ENCODE peak calls at places on chromosomes 1 and 21, in four cellular contexts. V is psoas muscle, O is SJSA1, Z is adrenal gland. U is an unnamed sample.

GRCh38 chr1:6248798-6249731 is 5.1 kb downstream of the HES3 start:
- DNase-seq in Z (no peak), V (peak; percentile 69), O (no peak), U (no peak)

GRCh38 chr1:235624751-235625192 is 24.8 kb downstream of the GNG4 start:
- DNase-seq in Z (no peak), V (no peak), O (no peak), U (no peak)

GRCh38 chr1:222314839-222315238 is 233.1 kb downstream of the HHIPL2 start:
- DNase-seq in Z (no peak), O (no peak), V (no peak), U (no peak)

GRCh38 chr21:24023936-24024335 is 1583.3 kb downstream of the MRPL39 start:
- DNase-seq in V (no peak), O (no peak), Z (no peak), U (no peak)

GRCh38 chr1:206000641-206001339 is 2.4 kb downstream of the RAB7B start:
- DNase-seq in V (no peak), Z (no peak), O (peak; percentile 38), U (no peak)

GRCh38 chr21:44509539-44509938 is 30.5 kb downstream of the KRTAP10-1 start:
- DNase-seq in O (no peak), Z (no peak), V (no peak), U (peak; percentile 79)

GRCh38 chr1:201490708-201491131 is 16.2 kb downstream of the CSRP1 start:
- DNase-seq in O (no peak), Z (no peak), V (no peak), U (no peak)

GRCh38 chr21:38944903-38945302 is 139.2 kb downstream of the ETS2 start:
- DNase-seq in V (no peak), Z (no peak), O (no peak), U (no peak)

GRCh38 chr1:223709598-223709997 is 2.7 kb upstream of the CAPN2 start:
- DNase-seq in O (no peak), Z (no peak), V (no peak), U (no peak)

GRCh38 chr1:242146640-242147039 is 147.7 kb upstream of the MAP1LC3C start:
- DNase-seq in Z (no peak), V (no peak), O (no peak), U (no peak)

GRCh38 chr1:10980841-10981727 is 31.4 kb upstream of the TARDBP start:
- DNase-seq in V (peak; percentile 73), Z (peak; percentile 34), O (no peak), U (no peak)

GRCh38 chr1:111754964-111755320 is 759 bp upstream of the DDX20 start:
- DNase-seq in V (peak; percentile 73), O (no peak), Z (no peak), U (no peak)

GRCh38 chr1:201594575-201595245 is 55.8 kb downstream of the NAV1 start:
- DNase-seq in Z (no peak), V (no peak), O (no peak), U (no peak)

GRCh38 chr21:46111857-46112730 is 14.2 kb downstream of the COL6A2 start:
- DNase-seq in V (peak; percentile 49), O (peak; percentile 41), Z (peak; percentile 13), U (no peak)

DNA sequence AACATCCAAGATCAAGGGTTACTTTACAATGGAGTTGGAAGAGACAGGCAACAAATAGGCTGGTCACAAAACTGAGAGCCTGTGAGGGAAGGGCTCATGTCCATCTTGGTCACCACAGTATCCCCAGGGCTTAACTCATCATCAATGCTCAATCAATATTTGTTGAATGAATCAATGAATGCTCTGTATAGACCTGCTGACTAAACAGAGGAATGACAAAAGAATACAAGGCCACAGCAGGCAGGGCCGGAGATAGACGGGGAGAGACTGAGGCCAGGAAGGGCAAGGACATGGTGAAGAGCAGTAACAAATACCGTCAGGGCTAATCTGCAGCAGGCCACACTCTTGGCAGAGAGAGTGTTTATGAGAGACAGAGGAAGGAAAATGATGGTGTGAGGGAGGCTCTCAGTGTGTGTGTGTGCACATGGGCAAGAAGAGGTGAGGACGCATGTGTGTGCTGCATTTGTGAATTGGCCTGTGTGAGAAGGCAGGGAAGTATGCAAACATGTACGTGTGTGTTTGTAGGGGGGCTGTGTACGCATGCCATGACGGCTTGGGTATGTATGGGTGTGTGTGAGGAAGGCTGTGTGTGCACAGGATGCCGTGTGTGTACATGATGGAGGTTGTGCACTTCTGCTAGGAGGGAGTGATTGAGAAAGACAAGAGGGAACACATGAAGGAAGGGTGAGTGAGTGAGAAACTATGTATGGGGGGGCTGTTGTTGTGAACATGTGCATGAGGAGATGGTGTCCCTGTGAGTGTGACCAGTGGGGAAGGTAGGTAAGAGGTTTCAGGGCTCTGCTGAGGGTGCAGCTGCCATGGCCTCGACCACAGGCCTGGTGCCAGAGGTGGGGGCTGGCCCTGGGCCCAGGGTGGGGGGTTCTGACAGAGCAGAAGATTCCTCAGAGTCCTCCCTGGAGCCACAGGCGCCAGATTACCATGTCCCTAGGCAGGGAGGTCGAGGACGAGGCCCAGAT is 15.4 kb downstream of the AHDC1 start:
- DNase-seq in O (no peak), V (no peak), Z (peak; percentile 81), U (no peak)
- H3K27ac ChIP-seq in O (no peak overlapping the region), V (peak overlapping the region; percentile 62), Z (peak overlapping the region; percentile 85), U (peak overlapping the region; percentile 37)

DNA sequence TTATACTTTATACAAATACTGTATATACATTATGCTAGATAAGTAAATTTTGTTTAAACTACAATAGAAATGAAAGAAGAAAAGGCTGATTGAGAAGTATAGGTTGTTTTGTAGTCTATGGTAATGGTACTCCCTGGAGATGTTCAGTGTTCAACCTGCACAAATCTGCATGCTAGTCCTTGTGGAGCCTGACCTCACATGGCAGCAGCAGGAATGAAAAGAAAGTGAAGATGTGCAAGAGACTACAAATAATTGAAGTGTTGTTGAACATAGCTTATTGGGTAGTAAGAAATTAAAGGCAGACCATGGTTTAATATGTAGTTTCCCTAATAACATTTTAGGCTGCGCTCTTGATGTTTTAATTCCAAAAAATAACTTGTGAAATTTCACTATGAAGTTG is 201.2 kb downstream of the TGFB2 start:
- DNase-seq in O (no peak), Z (no peak), V (no peak), U (no peak)
- H3K36me3 ChIP-seq in O (no peaks in the 10 kb centered on the region), Z (no peaks in the 10 kb centered on the region), V (no peaks in the 10 kb centered on the region), U (no peaks in the 10 kb centered on the region)

GRCh38 chr1:46456411-46456963 is 33.1 kb upstream of the DMBX1 start:
- DNase-seq in V (no peak), Z (no peak), O (no peak), U (no peak)

GRCh38 chr1:46458190-46458589 is 31.4 kb upstream of the DMBX1 start:
- DNase-seq in Z (no peak), O (no peak), V (peak; percentile 8), U (no peak)

GRCh38 chr1:46455951-46456350 is 33.7 kb upstream of the DMBX1 start:
- DNase-seq in Z (no peak), O (no peak), V (no peak), U (no peak)

GRCh38 chr1:46458846-46459245 is 30.8 kb upstream of the DMBX1 start:
- DNase-seq in O (no peak), Z (no peak), V (peak; percentile 8), U (no peak)

GRCh38 chr1:46457178-46457577 is 32.5 kb upstream of the DMBX1 start:
- DNase-seq in Z (no peak), V (no peak), O (no peak), U (no peak)
- H3K4me1 ChIP-seq in Z (no peaks in the 10 kb centered on the region), V (no peaks in the 10 kb centered on the region), O (peaks cover 8% of the 10 kb centered on the region), U (no peaks in the 10 kb centered on the region)

GRCh38 chr1:207056673-207057072 is 3.6 kb downstream of the PFKFB2 start:
- DNase-seq in O (no peak), V (no peak), Z (no peak), U (no peak)

GRCh38 chr1:207058878-207059867 is 6.1 kb downstream of the PFKFB2 start:
- DNase-seq in O (no peak), V (no peak), Z (no peak), U (no peak)

GRCh38 chr1:207060596-207060995 is 7.5 kb downstream of the PFKFB2 start:
- DNase-seq in V (no peak), Z (no peak), O (no peak), U (no peak)

GRCh38 chr1:207059881-207060280 is 6.8 kb downstream of the PFKFB2 start:
- DNase-seq in V (no peak), Z (no peak), O (no peak), U (no peak)

GRCh38 chr1:207058252-207058651 is 5.2 kb downstream of the PFKFB2 start:
- DNase-seq in O (no peak), Z (no peak), V (no peak), U (no peak)
- H3K27ac ChIP-seq in O (no peak overlapping the region), Z (no peak overlapping the region), V (peak overlapping the region; percentile 84), U (no peak overlapping the region)

GRCh38 chr1:228245111-228245510 is 37.3 kb downstream of the OBSCN start:
- DNase-seq in O (no peak), V (no peak), Z (no peak), U (no peak)

GRCh38 chr1:228242313-228242864 is 34.5 kb downstream of the OBSCN start:
- DNase-seq in O (no peak), V (no peak), Z (no peak), U (no peak)

GRCh38 chr1:228243093-228243492 is 35.2 kb downstream of the OBSCN start:
- DNase-seq in Z (no peak), V (no peak), O (no peak), U (no peak)

GRCh38 chr1:228249508-228250305 is 41.9 kb downstream of the OBSCN start:
- DNase-seq in Z (no peak), O (no peak), V (no peak), U (no peak)

GRCh38 chr1:228246216-228246900 is 38.5 kb downstream of the OBSCN start:
- DNase-seq in Z (no peak), O (no peak), V (no peak), U (no peak)
- H3K36me3 ChIP-seq in Z (no peaks in the 10 kb centered on the region), O (no peaks in the 10 kb centered on the region), V (peaks cover 21% of the 10 kb centered on the region), U (peaks cover 18% of the 10 kb centered on the region)

GRCh38 chr1:226635456-226635941 is 86.9 kb downstream of the STUM start:
- DNase-seq in Z (no peak), V (peak; percentile 46), O (no peak), U (no peak)
- H3K4me1 ChIP-seq in Z (no peaks in the 10 kb centered on the region), V (peaks cover 20% of the 10 kb centered on the region), O (peaks cover 3% of the 10 kb centered on the region), U (no peaks in the 10 kb centered on the region)

GRCh38 chr1:234136073-234136472 is 231.6 kb downstream of the SLC35F3 start:
- DNase-seq in Z (no peak), O (no peak), V (no peak), U (no peak)
- H3K27ac ChIP-seq in Z (no peak overlapping the region), O (no peak overlapping the region), V (no peak overlapping the region), U (no peak overlapping the region)

DNA sequence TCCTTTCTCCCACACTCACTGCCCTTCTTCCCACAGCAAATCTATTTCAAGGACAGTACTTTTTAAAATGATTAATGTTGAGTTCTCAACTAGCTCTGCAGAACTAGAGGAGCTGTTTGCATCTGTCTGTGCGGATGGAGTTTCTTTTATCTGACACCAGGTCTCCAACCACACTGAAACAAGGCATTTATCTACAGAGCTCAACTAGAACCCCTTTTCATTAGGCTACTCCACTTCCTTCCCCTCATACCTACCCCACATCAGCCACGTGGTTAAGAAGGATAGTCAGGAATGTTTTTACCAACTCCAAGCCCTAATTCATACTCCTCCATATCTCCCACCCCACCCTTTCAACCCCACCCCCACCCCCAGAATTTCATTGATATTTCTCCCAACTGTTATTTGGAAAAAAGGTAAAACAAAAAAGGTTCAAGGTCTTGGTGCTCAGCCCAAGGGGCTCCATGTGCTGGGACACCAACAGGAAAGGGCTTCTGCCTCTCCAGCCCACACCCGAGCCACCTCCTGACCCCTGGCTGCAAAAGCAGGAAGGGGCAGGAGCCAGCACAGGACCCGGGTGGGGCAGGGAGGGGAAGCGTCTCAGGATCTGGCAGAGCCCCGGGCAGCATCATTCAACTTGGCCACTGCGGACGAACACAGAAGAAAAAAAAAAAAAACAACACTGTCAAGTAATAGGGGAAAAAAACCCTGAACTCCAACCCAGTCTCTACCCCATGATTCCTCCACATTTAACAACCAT is 7.0 kb downstream of the ENSA start:
- DNase-seq in Z (no peak), V (peak; percentile 71), O (no peak), U (no peak)
- H3K36me3 ChIP-seq in Z (peaks cover 65% of the 10 kb centered on the region), V (peaks cover 12% of the 10 kb centered on the region), O (peaks cover 83% of the 10 kb centered on the region), U (peaks cover 36% of the 10 kb centered on the region)

U was measured in lung.